ENCODE peak calls at places on chromosomes 4 and X, in seven cellular contexts. F is neural progenitor cell, E is astrocyte of the spinal cord, M is uterus, H is NB4, O is upper lobe of right lung, K is epithelial cell of esophagus. P is an unnamed sample.

GRCh38 chr4:184826315-184827266 is 823 bp upstream of the ACSL1 start:
- DNase-seq in F (peak; percentile 21), E (no peak), M (no peak), H (peak; percentile 77), O (no peak), K (no peak), P (no peak)

GRCh38 chr4:92175250-92175649 is 128.5 kb upstream of the GRID2 start:
- DNase-seq in F (peak; percentile 19), E (no peak), M (no peak), H (no peak), O (no peak), K (no peak), P (no peak)

GRCh38 chrX:78659955-78660354 is 827 bp upstream of the RTL3 start:
- DNase-seq in F (no peak), E (no peak), M (no peak), H (no peak), O (no peak), K (no peak), P (no peak)

GRCh38 chr4:153269223-153269990 is 65.2 kb downstream of the TRIM2 start:
- DNase-seq in F (no peak), E (no peak), M (no peak), H (no peak), O (no peak), K (no peak), P (no peak)

GRCh38 chrX:118536687-118537461 is 41.3 kb downstream of the DOCK11 start:
- DNase-seq in F (peak; percentile 20), E (peak; percentile 37), M (no peak), H (peak; percentile 11), O (no peak), K (no peak), P (no peak)

GRCh38 chrX:49988128-49988527 is 65.7 kb downstream of the CLCN5 start:
- DNase-seq in F (no peak), E (no peak), M (no peak), H (peak; percentile 2), O (no peak), K (no peak), P (no peak)

GRCh38 chr4:77818077-77818666 is 996 bp downstream of the CNOT6L start:
- DNase-seq in F (peak; percentile 81), E (peak; percentile 87), M (peak; percentile 62), H (peak; percentile 91), O (peak; percentile 89), K (peak; percentile 88), P (peak; percentile 53)

GRCh38 chrX:98379134-98379533 is 1495.4 kb downstream of the RPA4 start:
- DNase-seq in F (no peak), E (no peak), M (no peak), H (no peak), O (no peak), K (no peak), P (no peak)

GRCh38 chr4:64465263-64465662 is 56.0 kb upstream of the TECRL start:
- DNase-seq in F (no peak), E (no peak), M (no peak), H (no peak), O (no peak), K (no peak), P (no peak)

GRCh38 chrX:15293471-15293870 is 22.0 kb downstream of the ASB11 start:
- DNase-seq in F (no peak), E (no peak), M (no peak), H (no peak), O (no peak), K (peak; percentile 11), P (no peak)

GRCh38 chr4:161206528-161207080 is 957.2 kb downstream of the FSTL5 start:
- DNase-seq in F (no peak), E (no peak), M (no peak), H (no peak), O (no peak), K (no peak), P (no peak)

GRCh38 chrX:105745863-105746262 is 76.5 kb upstream of the NRK start:
- DNase-seq in F (no peak), E (no peak), M (no peak), H (no peak), O (no peak), K (peak; percentile 78), P (no peak)

GRCh38 chr4:139753686-139754085 is 88.1 kb downstream of the MGST2 start:
- DNase-seq in F (no peak), E (no peak), M (no peak), H (no peak), O (no peak), K (no peak), P (no peak)

GRCh38 chr4:17565846-17566245 is 11.2 kb upstream of the LAP3 start:
- DNase-seq in F (no peak), E (no peak), M (no peak), H (no peak), O (no peak), K (no peak), P (no peak)

GRCh38 chr4:133147922-133148689 is 988 bp upstream of the PCDH10 start:
- DNase-seq in F (peak; percentile 78), E (peak; percentile 77), M (peak; percentile 18), H (no peak), O (peak; percentile 64), K (peak; percentile 50), P (no peak)

GRCh38 chrX:21806691-21807090 is 32.7 kb upstream of the MBTPS2 start:
- DNase-seq in F (no peak), E (no peak), M (no peak), H (no peak), O (no peak), K (peak; percentile 48), P (no peak)

GRCh38 chrX:74349387-74349786 is 45.4 kb downstream of the ZCCHC13 start:
- DNase-seq in F (no peak), E (peak; percentile 77), M (no peak), H (no peak), O (no peak), K (peak; percentile 65), P (peak; percentile 59)

GRCh38 chr4:168488800-168489404 is 8.0 kb upstream of the PALLD start:
- DNase-seq in F (no peak), E (no peak), M (no peak), H (no peak), O (no peak), K (no peak), P (peak; percentile 51)

GRCh38 chr4:168486961-168487820 is 6.9 kb upstream of the DDX60L start:
- DNase-seq in F (no peak), E (peak; percentile 60), M (no peak), H (peak; percentile 60), O (no peak), K (peak; percentile 95), P (peak; percentile 41)

GRCh38 chr4:168491563-168491962 is 5.3 kb upstream of the PALLD start:
- DNase-seq in F (no peak), E (no peak), M (no peak), H (no peak), O (no peak), K (no peak), P (no peak)

GRCh38 chr4:168487821-168488162 is 7.5 kb upstream of the DDX60L start:
- DNase-seq in F (no peak), E (no peak), M (no peak), H (no peak), O (no peak), K (no peak), P (no peak)

DNA sequence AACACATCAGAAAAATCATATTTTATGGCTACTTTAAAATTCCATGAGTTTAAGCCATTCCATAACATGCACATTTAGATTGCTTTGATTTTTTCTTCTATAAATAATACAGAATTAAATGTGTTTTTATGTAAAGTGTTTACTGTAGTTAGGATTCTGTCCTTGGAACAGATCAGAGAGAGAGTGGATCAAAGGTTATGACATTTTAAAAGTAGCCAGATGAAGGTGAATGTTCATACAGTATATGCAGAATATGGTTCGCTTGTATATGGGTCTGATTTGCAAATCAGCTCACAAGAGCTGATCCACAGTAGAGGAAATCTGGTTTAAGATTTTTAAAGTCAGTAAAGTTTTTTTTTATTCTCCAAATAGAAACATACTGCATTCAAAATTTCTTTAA is 7.2 kb upstream of the PALLD start:
- DNase-seq in F (no peak), E (no peak), M (no peak), H (no peak), O (no peak), K (no peak), P (no peak)
- H3K4me3 ChIP-seq in F (no peak overlapping the region), E (no peak overlapping the region), M (no peak overlapping the region), H (no peak overlapping the region), O (no peak overlapping the region), K (no peak overlapping the region), P (no peak overlapping the region)

GRCh38 chr4:110635155-110635479 is 12.2 kb upstream of the PITX2 start:
- DNase-seq in F (no peak), E (no peak), M (no peak), H (no peak), O (no peak), K (no peak), P (no peak)

GRCh38 chr4:110634320-110635154 is 11.7 kb upstream of the PITX2 start:
- DNase-seq in F (no peak), E (no peak), M (no peak), H (no peak), O (no peak), K (no peak), P (no peak)

GRCh38 chr4:110636677-110637407 is 14.0 kb upstream of the PITX2 start:
- DNase-seq in F (peak; percentile 85), E (no peak), M (no peak), H (no peak), O (no peak), K (no peak), P (peak; percentile 33)

GRCh38 chr4:110637408-110638131 is 14.7 kb upstream of the PITX2 start:
- DNase-seq in F (peak; percentile 68), E (no peak), M (no peak), H (no peak), O (no peak), K (no peak), P (no peak)

DNA sequence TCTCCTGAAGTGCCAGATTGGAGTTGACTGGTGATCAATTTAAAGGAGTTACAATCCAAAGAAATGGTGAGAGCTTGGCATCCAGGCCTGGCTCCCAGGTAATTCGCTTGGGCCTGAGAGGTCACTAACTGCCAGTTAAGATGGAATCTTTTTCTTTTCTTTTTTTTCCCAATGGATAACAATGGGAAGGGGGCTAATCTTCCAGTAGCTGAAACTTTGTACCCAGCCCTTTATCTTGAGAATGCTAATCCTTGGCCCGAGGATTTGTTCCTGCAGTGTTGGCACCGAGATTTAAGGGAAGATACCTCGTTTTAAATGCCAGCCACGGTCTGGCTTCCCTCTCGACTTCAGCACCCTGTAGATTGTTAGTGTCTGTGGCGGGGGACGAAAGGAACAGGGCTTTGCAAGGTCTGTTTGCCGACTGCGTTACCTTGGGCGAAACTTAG is 13.4 kb upstream of the PITX2 start:
- DNase-seq in F (peak; percentile 73), E (no peak), M (no peak), H (no peak), O (no peak), K (no peak), P (no peak)
- H3K4me3 ChIP-seq in F (peak overlapping the region; percentile 65), E (no peak overlapping the region), M (no peak overlapping the region), H (no peak overlapping the region), O (no peak overlapping the region), K (no peak overlapping the region), P (peak overlapping the region; percentile 61)

GRCh38 chr4:187811586-187811985 is 184.0 kb upstream of the ZFP42 start:
- DNase-seq in F (no peak), E (no peak), M (no peak), H (no peak), O (no peak), K (no peak), P (no peak)

GRCh38 chr4:187814737-187815465 is 180.7 kb upstream of the ZFP42 start:
- DNase-seq in F (no peak), E (peak; percentile 12), M (peak; percentile 21), H (no peak), O (peak; percentile 74), K (peak; percentile 60), P (no peak)
- H3K4me3 ChIP-seq in F (no peak overlapping the region), E (peak overlapping the region; percentile 42), M (no peak overlapping the region), H (no peak overlapping the region), O (peak overlapping the region; percentile 42), K (peak overlapping the region; percentile 47), P (peak overlapping the region; percentile 35)

GRCh38 chr4:109966891-109967481 is 54.3 kb downstream of the EGF start:
- DNase-seq in F (no peak), E (no peak), M (no peak), H (no peak), O (no peak), K (no peak), P (no peak)
- H3K4me3 ChIP-seq in F (no peak overlapping the region), E (no peak overlapping the region), M (no peak overlapping the region), H (no peak overlapping the region), O (no peak overlapping the region), K (no peak overlapping the region), P (no peak overlapping the region)